ENCODE peak calls at places on chromosomes 12 and 14, in ten cellular contexts. One of them, this sample, is unnamed.

GRCh38 chr12:111361717-111362576 is 6.9 kb downstream of the PHETA1 start:
- DNase-seq in cardiac septum: no peak
- DNase-seq in nucleus accumbens: no peak
- DNase-seq in stimulated activated CD4-positive, alpha-beta T cell treated with anti-CD3 and anti-CD28 coated beads, Interleukin-2, amount 100 ng/mL, for 48 hours: no peak
- DNase-seq in aorta: no peak
- DNase-seq in cardiac muscle cell: no peak
- DNase-seq in fibroblast of pulmonary artery: peak
- DNase-seq in body of pancreas: peak
- DNase-seq in ureter: no peak
- DNase-seq in effector memory CD4-positive, alpha-beta T cell: no peak
- DNase-seq in this sample: peak

GRCh38 chr12:27984275-27984674 is 11.7 kb upstream of the PTHLH start:
- DNase-seq in cardiac septum: no peak
- DNase-seq in nucleus accumbens: no peak
- DNase-seq in stimulated activated CD4-positive, alpha-beta T cell treated with anti-CD3 and anti-CD28 coated beads, Interleukin-2, amount 100 ng/mL, for 48 hours: no peak
- DNase-seq in aorta: no peak
- DNase-seq in cardiac muscle cell: no peak
- DNase-seq in fibroblast of pulmonary artery: peak
- DNase-seq in body of pancreas: no peak
- DNase-seq in ureter: no peak
- DNase-seq in effector memory CD4-positive, alpha-beta T cell: no peak
- DNase-seq in this sample: no peak

GRCh38 chr12:114444422-114445279 is 38.7 kb upstream of the TBX5 start:
- DNase-seq in cardiac septum: no peak
- DNase-seq in nucleus accumbens: no peak
- DNase-seq in stimulated activated CD4-positive, alpha-beta T cell treated with anti-CD3 and anti-CD28 coated beads, Interleukin-2, amount 100 ng/mL, for 48 hours: no peak
- DNase-seq in aorta: no peak
- DNase-seq in cardiac muscle cell: peak
- DNase-seq in fibroblast of pulmonary artery: no peak
- DNase-seq in body of pancreas: no peak
- DNase-seq in ureter: no peak
- DNase-seq in effector memory CD4-positive, alpha-beta T cell: no peak
- DNase-seq in this sample: no peak

GRCh38 chr12:74415633-74416032 is 122.0 kb upstream of the ATXN7L3B start:
- DNase-seq in cardiac septum: no peak
- DNase-seq in nucleus accumbens: no peak
- DNase-seq in stimulated activated CD4-positive, alpha-beta T cell treated with anti-CD3 and anti-CD28 coated beads, Interleukin-2, amount 100 ng/mL, for 48 hours: no peak
- DNase-seq in aorta: no peak
- DNase-seq in cardiac muscle cell: peak
- DNase-seq in fibroblast of pulmonary artery: peak
- DNase-seq in body of pancreas: no peak
- DNase-seq in ureter: no peak
- DNase-seq in effector memory CD4-positive, alpha-beta T cell: no peak
- DNase-seq in this sample: no peak

GRCh38 chr12:122981036-122981471 is 573 bp downstream of the ARL6IP4 start:
- DNase-seq in cardiac septum: no peak
- DNase-seq in nucleus accumbens: no peak
- DNase-seq in stimulated activated CD4-positive, alpha-beta T cell treated with anti-CD3 and anti-CD28 coated beads, Interleukin-2, amount 100 ng/mL, for 48 hours: peak
- DNase-seq in aorta: no peak
- DNase-seq in cardiac muscle cell: no peak
- DNase-seq in fibroblast of pulmonary artery: peak
- DNase-seq in body of pancreas: no peak
- DNase-seq in ureter: no peak
- DNase-seq in effector memory CD4-positive, alpha-beta T cell: no peak
- DNase-seq in this sample: no peak

GRCh38 chr12:1162083-1162760 is 171.2 kb downstream of the ERC1 start:
- DNase-seq in cardiac septum: no peak
- DNase-seq in nucleus accumbens: no peak
- DNase-seq in stimulated activated CD4-positive, alpha-beta T cell treated with anti-CD3 and anti-CD28 coated beads, Interleukin-2, amount 100 ng/mL, for 48 hours: no peak
- DNase-seq in aorta: no peak
- DNase-seq in cardiac muscle cell: no peak
- DNase-seq in fibroblast of pulmonary artery: no peak
- DNase-seq in body of pancreas: no peak
- DNase-seq in ureter: no peak
- DNase-seq in effector memory CD4-positive, alpha-beta T cell: no peak
- DNase-seq in this sample: no peak

GRCh38 chr12:118249547-118249946 is 113.6 kb downstream of the PEBP1 start:
- DNase-seq in cardiac septum: no peak
- DNase-seq in nucleus accumbens: no peak
- DNase-seq in stimulated activated CD4-positive, alpha-beta T cell treated with anti-CD3 and anti-CD28 coated beads, Interleukin-2, amount 100 ng/mL, for 48 hours: no peak
- DNase-seq in aorta: no peak
- DNase-seq in cardiac muscle cell: no peak
- DNase-seq in fibroblast of pulmonary artery: no peak
- DNase-seq in body of pancreas: no peak
- DNase-seq in ureter: no peak
- DNase-seq in effector memory CD4-positive, alpha-beta T cell: no peak
- DNase-seq in this sample: no peak

GRCh38 chr12:50401383-50402155 is 884 bp downstream of the LARP4 start:
- DNase-seq in cardiac septum: no peak
- DNase-seq in nucleus accumbens: no peak
- DNase-seq in stimulated activated CD4-positive, alpha-beta T cell treated with anti-CD3 and anti-CD28 coated beads, Interleukin-2, amount 100 ng/mL, for 48 hours: no peak
- DNase-seq in aorta: no peak
- DNase-seq in cardiac muscle cell: peak
- DNase-seq in fibroblast of pulmonary artery: peak
- DNase-seq in body of pancreas: peak
- DNase-seq in ureter: no peak
- DNase-seq in effector memory CD4-positive, alpha-beta T cell: no peak
- DNase-seq in this sample: no peak

GRCh38 chr12:7125632-7126227 is 3.0 kb downstream of the RBP5 start:
- DNase-seq in cardiac septum: no peak
- DNase-seq in nucleus accumbens: no peak
- DNase-seq in stimulated activated CD4-positive, alpha-beta T cell treated with anti-CD3 and anti-CD28 coated beads, Interleukin-2, amount 100 ng/mL, for 48 hours: no peak
- DNase-seq in aorta: peak
- DNase-seq in cardiac muscle cell: no peak
- DNase-seq in fibroblast of pulmonary artery: no peak
- DNase-seq in body of pancreas: no peak
- DNase-seq in ureter: no peak
- DNase-seq in effector memory CD4-positive, alpha-beta T cell: no peak
- DNase-seq in this sample: no peak

GRCh38 chr14:33774161-33774560 is 176.7 kb downstream of the EGLN3 start:
- DNase-seq in cardiac septum: no peak
- DNase-seq in nucleus accumbens: no peak
- DNase-seq in stimulated activated CD4-positive, alpha-beta T cell treated with anti-CD3 and anti-CD28 coated beads, Interleukin-2, amount 100 ng/mL, for 48 hours: no peak
- DNase-seq in aorta: no peak
- DNase-seq in cardiac muscle cell: no peak
- DNase-seq in fibroblast of pulmonary artery: no peak
- DNase-seq in body of pancreas: no peak
- DNase-seq in ureter: no peak
- DNase-seq in effector memory CD4-positive, alpha-beta T cell: no peak
- DNase-seq in this sample: no peak

GRCh38 chr14:89651805-89652204 is 234.8 kb upstream of the FOXN3 start:
- DNase-seq in cardiac septum: no peak
- DNase-seq in nucleus accumbens: no peak
- DNase-seq in stimulated activated CD4-positive, alpha-beta T cell treated with anti-CD3 and anti-CD28 coated beads, Interleukin-2, amount 100 ng/mL, for 48 hours: no peak
- DNase-seq in aorta: no peak
- DNase-seq in cardiac muscle cell: no peak
- DNase-seq in fibroblast of pulmonary artery: no peak
- DNase-seq in body of pancreas: no peak
- DNase-seq in ureter: no peak
- DNase-seq in effector memory CD4-positive, alpha-beta T cell: no peak
- DNase-seq in this sample: no peak

GRCh38 chr12:65494537-65494936 is 216.1 kb downstream of the MSRB3 start:
- DNase-seq in cardiac septum: no peak
- DNase-seq in nucleus accumbens: no peak
- DNase-seq in stimulated activated CD4-positive, alpha-beta T cell treated with anti-CD3 and anti-CD28 coated beads, Interleukin-2, amount 100 ng/mL, for 48 hours: no peak
- DNase-seq in aorta: no peak
- DNase-seq in cardiac muscle cell: peak
- DNase-seq in fibroblast of pulmonary artery: peak
- DNase-seq in body of pancreas: no peak
- DNase-seq in ureter: no peak
- DNase-seq in effector memory CD4-positive, alpha-beta T cell: no peak
- DNase-seq in this sample: no peak

GRCh38 chr14:87883750-87884149 is 109.2 kb downstream of the GALC start:
- DNase-seq in cardiac septum: no peak
- DNase-seq in nucleus accumbens: no peak
- DNase-seq in stimulated activated CD4-positive, alpha-beta T cell treated with anti-CD3 and anti-CD28 coated beads, Interleukin-2, amount 100 ng/mL, for 48 hours: no peak
- DNase-seq in aorta: no peak
- DNase-seq in cardiac muscle cell: no peak
- DNase-seq in fibroblast of pulmonary artery: no peak
- DNase-seq in body of pancreas: no peak
- DNase-seq in ureter: no peak
- DNase-seq in effector memory CD4-positive, alpha-beta T cell: no peak
- DNase-seq in this sample: no peak

GRCh38 chr14:104542871-104543830 is 36.4 kb upstream of the C14orf180 start:
- DNase-seq in cardiac septum: peak
- DNase-seq in nucleus accumbens: no peak
- DNase-seq in stimulated activated CD4-positive, alpha-beta T cell treated with anti-CD3 and anti-CD28 coated beads, Interleukin-2, amount 100 ng/mL, for 48 hours: no peak
- DNase-seq in aorta: no peak
- DNase-seq in cardiac muscle cell: no peak
- DNase-seq in fibroblast of pulmonary artery: no peak
- DNase-seq in body of pancreas: no peak
- DNase-seq in ureter: peak
- DNase-seq in effector memory CD4-positive, alpha-beta T cell: no peak
- DNase-seq in this sample: no peak

GRCh38 chr12:13152756-13153155 is 43.8 kb upstream of the EMP1 start:
- DNase-seq in cardiac septum: no peak
- DNase-seq in nucleus accumbens: no peak
- DNase-seq in stimulated activated CD4-positive, alpha-beta T cell treated with anti-CD3 and anti-CD28 coated beads, Interleukin-2, amount 100 ng/mL, for 48 hours: no peak
- DNase-seq in aorta: no peak
- DNase-seq in cardiac muscle cell: no peak
- DNase-seq in fibroblast of pulmonary artery: no peak
- DNase-seq in body of pancreas: no peak
- DNase-seq in ureter: no peak
- DNase-seq in effector memory CD4-positive, alpha-beta T cell: no peak
- DNase-seq in this sample: no peak

GRCh38 chr12:106780010-106780625 is 5.6 kb downstream of the RIC8B start:
- DNase-seq in cardiac septum: no peak
- DNase-seq in nucleus accumbens: no peak
- DNase-seq in stimulated activated CD4-positive, alpha-beta T cell treated with anti-CD3 and anti-CD28 coated beads, Interleukin-2, amount 100 ng/mL, for 48 hours: no peak
- DNase-seq in aorta: no peak
- DNase-seq in cardiac muscle cell: no peak
- DNase-seq in fibroblast of pulmonary artery: peak
- DNase-seq in body of pancreas: no peak
- DNase-seq in ureter: no peak
- DNase-seq in effector memory CD4-positive, alpha-beta T cell: no peak
- DNase-seq in this sample: no peak

GRCh38 chr14:77459072-77459723 is 1.3 kb downstream of the AHSA1 start:
- DNase-seq in cardiac septum: no peak
- DNase-seq in nucleus accumbens: peak
- DNase-seq in stimulated activated CD4-positive, alpha-beta T cell treated with anti-CD3 and anti-CD28 coated beads, Interleukin-2, amount 100 ng/mL, for 48 hours: peak
- DNase-seq in aorta: peak
- DNase-seq in cardiac muscle cell: peak
- DNase-seq in fibroblast of pulmonary artery: peak
- DNase-seq in body of pancreas: peak
- DNase-seq in ureter: peak
- DNase-seq in effector memory CD4-positive, alpha-beta T cell: peak
- DNase-seq in this sample: no peak

GRCh38 chr12:26290560-26290959 is 95.2 kb downstream of the SSPN start:
- DNase-seq in cardiac septum: no peak
- DNase-seq in nucleus accumbens: no peak
- DNase-seq in stimulated activated CD4-positive, alpha-beta T cell treated with anti-CD3 and anti-CD28 coated beads, Interleukin-2, amount 100 ng/mL, for 48 hours: no peak
- DNase-seq in aorta: no peak
- DNase-seq in cardiac muscle cell: no peak
- DNase-seq in fibroblast of pulmonary artery: no peak
- DNase-seq in body of pancreas: no peak
- DNase-seq in ureter: no peak
- DNase-seq in effector memory CD4-positive, alpha-beta T cell: no peak
- DNase-seq in this sample: no peak